ENCODE peak calls at places on chromosomes 3 and 15, in four cellular contexts. H is HepG2, A is K562, R is SK-N-SH. S is an unnamed sample. For H3K79me2, the result is how much of the 10 kb centered on the place peaks cover.

GRCh38 chr3:30606301-30607031 is at the start of gene TGFBR2:
- DNase-seq in H (peak), A (peak), R (peak), S (peak)

GRCh38 chr3:182143903-182144302 is 432.2 kb downstream of the SOX2 start:
- DNase-seq in H (no peak), A (no peak), R (no peak), S (no peak)

GRCh38 chr3:155747286-155747685 is 2.4 kb upstream of the PLCH1 start:
- DNase-seq in H (peak), A (no peak), R (no peak), S (no peak)

GRCh38 chr3:21435871-21436270 is 315.1 kb downstream of the ZNF385D start:
- DNase-seq in H (no peak), A (no peak), R (no peak), S (no peak)

GRCh38 chr15:85592148-85592547 is 202.6 kb downstream of the KLHL25 start:
- DNase-seq in H (peak), A (no peak), R (peak), S (no peak)

GRCh38 chr3:63580151-63580550 is 72.3 kb upstream of the SNTN start:
- DNase-seq in H (no peak), A (no peak), R (no peak), S (no peak)

GRCh38 chr3:194938845-194939531 is 253.3 kb downstream of the FAM43A start:
- DNase-seq in H (no peak), A (no peak), R (no peak), S (no peak)

GRCh38 chr3:123688241-123688747 is 103.4 kb upstream of the HACD2 start:
- DNase-seq in H (peak), A (no peak), R (no peak), S (no peak)

GRCh38 chr15:80599359-80599758 is 95.8 kb upstream of the ABHD17C start:
- DNase-seq in H (no peak), A (no peak), R (no peak), S (no peak)

GRCh38 chr15:64623347-64624024 is 151.9 kb downstream of the RBPMS2 start:
- DNase-seq in H (no peak), A (no peak), R (no peak), S (peak)

GRCh38 chr3:67176396-67176795 is 178.3 kb downstream of the KBTBD8 start:
- DNase-seq in H (no peak), A (no peak), R (no peak), S (no peak)

GRCh38 chr3:112273536-112273935 is 20.5 kb downstream of the SLC9C1 start:
- DNase-seq in H (no peak), A (no peak), R (no peak), S (no peak)

GRCh38 chr3:183478501-183478900 is 50.1 kb upstream of the MCF2L2 start:
- DNase-seq in H (no peak), A (no peak), R (no peak), S (no peak)

GRCh38 chr3:175266478-175266877 is 407.3 kb downstream of the NAALADL2 start:
- DNase-seq in H (no peak), A (no peak), R (no peak), S (no peak)

GRCh38 chr3:175270199-175270837 is 411.2 kb downstream of the NAALADL2 start:
- DNase-seq in H (no peak), A (no peak), R (peak), S (no peak)

GRCh38 chr3:175269394-175269793 is 410.3 kb downstream of the NAALADL2 start:
- DNase-seq in H (no peak), A (no peak), R (no peak), S (no peak)

DNA sequence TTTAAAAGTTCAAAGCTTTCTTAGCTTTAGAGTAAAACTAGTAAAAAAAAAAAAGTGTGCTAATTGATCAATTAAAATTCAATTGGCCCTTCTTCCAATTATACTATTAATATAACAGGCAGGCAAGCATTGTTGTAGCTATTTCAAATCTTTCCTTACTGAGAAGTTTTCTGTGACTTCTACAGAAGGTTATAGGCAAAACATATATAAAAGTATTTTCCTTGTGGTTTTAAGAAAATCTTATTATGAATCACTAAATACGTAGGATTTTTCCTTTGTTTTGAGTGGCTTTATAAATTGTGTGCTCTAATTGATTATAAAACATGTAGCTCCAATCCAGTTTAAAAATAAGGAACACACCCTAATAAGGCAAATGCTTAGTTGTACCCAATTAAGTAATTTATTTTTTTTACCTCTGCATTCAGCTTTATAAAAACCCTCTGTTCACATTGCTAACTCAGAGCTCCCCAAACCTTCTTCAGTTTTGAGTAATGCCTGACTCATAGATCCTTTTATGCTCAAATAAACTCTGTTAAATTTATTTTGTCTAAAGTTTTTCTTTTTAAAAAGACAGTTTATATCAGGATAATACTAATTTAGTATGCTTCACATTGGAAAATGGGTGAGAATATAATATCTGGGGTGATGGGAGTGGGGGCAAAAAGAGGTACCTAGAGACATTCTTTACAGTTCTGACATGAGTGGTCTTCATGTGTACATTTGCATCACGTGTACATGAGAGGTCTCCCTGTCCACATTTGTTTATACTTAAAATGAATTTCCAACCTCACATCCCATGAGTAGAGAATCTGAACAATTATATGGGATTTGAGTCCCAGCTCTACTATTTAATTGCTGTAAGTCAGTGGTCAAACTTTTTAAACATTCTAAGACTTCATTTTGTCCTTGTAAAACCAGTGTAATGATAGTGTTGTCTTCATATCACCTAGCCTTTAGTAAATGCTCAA is 408.1 kb downstream of the NAALADL2 start:
- DNase-seq in H (no peak), A (no peak), R (no peak), S (no peak)
- TF ChIP-seq FOXM1 in H (no peak), A (no peak), R (no peak), S (no peak)

GRCh38 chr3:14161282-14161681 is 17.1 kb downstream of the XPC start:
- DNase-seq in H (no peak), A (no peak), R (no peak), S (no peak)

GRCh38 chr3:14159426-14159825 is 19.0 kb downstream of the XPC start:
- DNase-seq in H (no peak), A (no peak), R (no peak), S (no peak)

GRCh38 chr3:14157951-14158350 is 20.4 kb downstream of the XPC start:
- DNase-seq in H (no peak), A (no peak), R (no peak), S (no peak)

GRCh38 chr3:14158370-14158769 is 20.0 kb downstream of the XPC start:
- DNase-seq in H (no peak), A (no peak), R (no peak), S (no peak)

DNA sequence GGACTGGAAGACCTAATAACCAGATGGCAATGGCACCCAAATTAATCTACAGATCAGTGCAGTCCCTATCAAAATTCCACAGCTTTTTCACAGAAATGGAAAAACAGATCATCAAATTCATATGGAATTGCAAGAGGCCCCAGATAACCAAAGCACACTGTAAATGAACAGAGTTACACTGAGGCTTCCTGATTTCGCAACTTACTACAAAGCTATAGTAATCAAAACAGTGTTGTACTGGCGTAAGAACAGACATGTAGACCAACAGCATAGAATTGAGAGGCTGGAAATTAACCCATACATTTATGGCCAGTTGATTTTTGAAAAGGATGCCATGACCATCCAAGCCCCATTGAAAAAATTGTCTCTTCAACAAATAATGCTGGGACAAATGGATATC is 16.2 kb downstream of the XPC start:
- DNase-seq in H (no peak), A (no peak), R (no peak), S (no peak)
- H3K79me2 ChIP-seq in H (under half), A (under half), R (half or more), S (under half)

GRCh38 chr3:7309707-7310106 is 448.8 kb downstream of the GRM7 start:
- DNase-seq in H (no peak), A (no peak), R (no peak), S (no peak)

GRCh38 chr3:7305561-7305960 is 444.6 kb downstream of the GRM7 start:
- DNase-seq in H (no peak), A (no peak), R (no peak), S (no peak)

GRCh38 chr3:7306900-7307299 is 446.0 kb downstream of the GRM7 start:
- DNase-seq in H (no peak), A (no peak), R (no peak), S (no peak)

DNA sequence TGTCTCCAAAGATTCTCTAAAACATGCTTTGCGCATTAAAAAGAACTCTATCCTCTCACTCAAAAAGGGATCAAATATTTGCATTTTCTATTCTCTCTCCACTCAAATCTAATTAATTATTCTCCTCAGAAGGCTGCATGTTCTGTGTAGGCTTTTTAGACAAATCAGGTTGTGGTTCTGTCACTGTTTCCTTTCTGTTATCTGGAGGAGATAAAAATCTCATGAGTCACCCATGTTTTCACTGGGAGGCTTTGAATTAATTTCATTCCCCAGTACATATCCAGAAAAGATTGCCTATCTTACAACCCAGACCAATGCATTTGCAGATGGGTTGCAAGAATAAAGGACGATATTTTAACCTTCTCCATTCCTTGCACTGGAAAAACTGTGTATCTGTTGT is 446.5 kb downstream of the GRM7 start:
- DNase-seq in H (no peak), A (no peak), R (peak), S (no peak)
- TF ChIP-seq FOXM1 in H (no peak), A (no peak), R (no peak), S (no peak)

DNA sequence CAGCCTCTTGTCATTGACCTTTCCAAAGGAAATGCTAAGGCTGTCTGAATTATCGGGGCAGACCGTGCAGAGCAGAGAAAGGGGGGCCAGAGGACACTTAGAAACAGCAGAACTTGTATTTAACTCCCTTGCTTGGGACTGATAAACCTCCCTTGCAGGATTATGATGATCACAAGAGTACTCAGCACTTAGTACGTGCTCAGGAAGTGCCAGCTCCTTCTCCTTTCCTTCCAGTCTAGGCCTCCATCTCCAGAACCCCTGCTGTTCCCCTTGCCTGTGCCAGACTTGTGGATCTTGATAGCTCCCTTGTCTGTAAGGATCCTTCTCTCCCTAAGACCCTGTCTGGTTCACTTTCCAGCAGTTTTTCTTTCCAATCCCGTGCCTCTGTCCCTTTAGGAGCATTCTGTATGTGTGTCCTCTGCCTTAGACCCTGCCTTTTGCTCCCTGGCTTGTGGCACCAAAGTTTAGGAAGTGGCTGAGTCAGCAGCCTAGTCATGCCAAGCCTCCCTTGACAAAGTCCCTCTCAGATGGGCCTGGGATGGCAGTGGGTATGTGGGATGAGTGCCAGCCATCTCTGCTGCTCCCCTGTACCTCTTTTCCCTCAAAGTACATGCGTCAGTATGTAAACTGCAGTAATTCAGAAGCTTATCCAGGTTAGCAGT is 795 bp downstream of the SORD start:
- DNase-seq in H (no peak), A (peak), R (peak), S (no peak)
- H3K79me2 ChIP-seq in H (under half), A (under half), R (under half), S (under half)

GRCh38 chr15:57340673-57341259 is 35.5 kb upstream of the CGNL1 start:
- DNase-seq in H (peak), A (peak), R (peak), S (peak)
- TF ChIP-seq FOXM1 in H (no peak), A (no peak), R (no peak), S (peak)

DNA sequence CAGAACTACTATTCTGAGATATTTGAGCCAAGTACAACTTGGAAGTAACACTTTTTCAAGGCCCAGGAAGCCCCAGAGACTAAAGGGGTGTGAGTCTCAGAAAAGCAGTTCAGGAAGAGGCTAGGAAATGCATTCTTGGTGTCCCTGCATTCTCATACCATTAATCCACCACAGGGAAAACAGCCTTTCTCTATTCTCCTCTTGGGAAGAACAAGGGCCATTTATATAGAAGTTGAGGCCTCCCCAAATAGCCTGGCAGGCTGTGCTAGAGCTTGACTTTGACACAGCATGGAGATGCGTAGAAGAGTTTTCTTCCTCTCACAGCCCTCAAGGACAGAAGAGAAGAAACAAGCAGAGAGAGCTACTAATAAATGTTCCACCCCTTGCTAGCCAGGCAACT is 5.5 kb upstream of the NR2C2 start:
- DNase-seq in H (no peak), A (no peak), R (no peak), S (no peak)
- H3K79me2 ChIP-seq in H (under half), A (under half), R (under half), S (under half)

S was measured in GM12878.